ENCODE peak calls at places on chromosomes 16 and 17, in four cellular contexts. F is H1, S is IMR-90, Q is H9. V is an unnamed sample.

GRCh38 chr16:53515811-53516210 is 12.8 kb upstream of the AKTIP start:
- DNase-seq in F (no peak), S (no peak), Q (no peak), V (no peak)

GRCh38 chr16:19094542-19095365 is 19.0 kb upstream of the ITPRIPL2 start:
- DNase-seq in F (no peak), S (no peak), Q (no peak), V (no peak)

GRCh38 chr17:66309793-66310192 is 7.4 kb downstream of the PRKCA start:
- DNase-seq in F (no peak), S (no peak), Q (no peak), V (no peak)

GRCh38 chr17:43423777-43424455 is 25.1 kb downstream of the ARL4D start:
- DNase-seq in F (no peak), S (no peak), Q (no peak), V (no peak)

GRCh38 chr16:19710991-19711545 is 7.0 kb downstream of the KNOP1 start:
- DNase-seq in F (no peak), S (no peak), Q (no peak), V (no peak)

GRCh38 chr16:81551821-81552304 is 107.3 kb downstream of the CMIP start:
- DNase-seq in F (no peak), S (peak), Q (no peak), V (no peak)

GRCh38 chr16:14334366-14335105 is 263.4 kb downstream of the MRTFB start:
- DNase-seq in F (no peak), S (no peak), Q (no peak), V (no peak)

GRCh38 chr17:339193-340061 is 13.2 kb downstream of the RPH3AL start:
- DNase-seq in F (no peak), S (no peak), Q (peak), V (no peak)

GRCh38 chr17:72432143-72432604 is 311.4 kb downstream of the SOX9 start:
- DNase-seq in F (no peak), S (peak), Q (peak), V (no peak)

GRCh38 chr17:38358586-38359513 is 7.2 kb downstream of the SOCS7 start:
- DNase-seq in F (no peak), S (no peak), Q (no peak), V (no peak)

GRCh38 chr17:81412490-81413093 is 17.3 kb downstream of the BAHCC1 start:
- DNase-seq in F (no peak), S (peak), Q (no peak), V (no peak)

DNA sequence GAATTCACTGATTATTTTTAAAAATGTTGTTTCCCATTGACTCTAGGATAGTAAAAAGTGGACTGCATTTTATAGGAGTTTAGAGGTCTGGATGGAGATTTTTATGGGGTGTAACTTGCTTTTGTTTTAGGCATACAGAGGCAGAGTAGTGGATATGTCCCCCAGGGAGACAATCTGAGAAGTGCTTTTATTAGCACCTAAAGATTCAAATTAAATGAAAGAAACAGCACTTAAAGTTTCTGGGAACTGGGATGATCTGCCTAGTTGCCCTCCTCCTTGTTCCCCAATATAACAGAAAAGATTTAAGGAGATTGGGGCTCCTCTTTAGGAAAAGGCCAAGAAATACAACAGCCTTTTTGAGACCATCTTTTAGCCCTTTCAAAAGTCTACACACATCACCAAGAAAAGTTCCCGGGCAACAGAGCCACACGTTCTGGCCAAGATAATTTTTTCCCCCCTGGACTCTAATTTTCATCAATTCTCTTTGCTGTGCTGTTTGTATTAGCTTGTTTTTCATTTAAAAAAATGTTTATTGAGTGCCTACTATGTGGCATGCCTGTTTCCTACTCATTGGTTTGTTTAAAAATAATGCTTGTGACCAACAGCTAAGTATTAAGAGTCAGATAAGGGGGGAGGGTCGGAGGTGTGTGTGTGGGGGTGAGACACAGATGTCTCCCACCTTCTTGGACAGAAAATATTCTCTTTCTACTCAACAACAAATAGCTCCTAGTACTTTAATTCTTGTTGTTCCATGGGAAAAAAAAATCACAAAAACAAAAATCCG is 2.4 kb upstream of the IGF2BP1 start:
- DNase-seq in F (no peak), S (no peak), Q (no peak), V (no peak)
- H2BK5ac ChIP-seq in F (peak), S (no peak), Q (no peak), V (peak)

DNA sequence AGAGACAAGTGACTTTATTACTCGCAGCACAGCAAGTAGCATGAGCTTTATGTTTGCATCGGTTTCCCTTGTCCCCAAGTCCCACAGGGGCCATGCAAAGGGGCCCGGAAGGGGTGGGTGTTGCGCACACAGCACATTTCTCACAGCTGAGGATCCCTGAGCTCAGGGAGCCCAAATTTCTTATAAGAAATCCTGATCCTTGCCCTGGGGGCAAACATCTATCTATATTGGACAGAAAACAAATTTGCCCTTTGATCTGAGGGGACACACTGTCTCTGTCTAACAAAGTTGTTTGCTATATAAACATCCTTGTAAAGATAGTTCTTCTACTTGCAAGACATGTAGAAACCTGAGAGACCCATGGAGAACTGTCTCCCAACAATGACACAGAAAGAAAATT is 35.7 kb upstream of the MEAK7 start:
- DNase-seq in F (no peak), S (no peak), Q (no peak), V (no peak)
- H4K5ac ChIP-seq in F (no peak), S (no peak), Q (no peak), V (no peak)

DNA sequence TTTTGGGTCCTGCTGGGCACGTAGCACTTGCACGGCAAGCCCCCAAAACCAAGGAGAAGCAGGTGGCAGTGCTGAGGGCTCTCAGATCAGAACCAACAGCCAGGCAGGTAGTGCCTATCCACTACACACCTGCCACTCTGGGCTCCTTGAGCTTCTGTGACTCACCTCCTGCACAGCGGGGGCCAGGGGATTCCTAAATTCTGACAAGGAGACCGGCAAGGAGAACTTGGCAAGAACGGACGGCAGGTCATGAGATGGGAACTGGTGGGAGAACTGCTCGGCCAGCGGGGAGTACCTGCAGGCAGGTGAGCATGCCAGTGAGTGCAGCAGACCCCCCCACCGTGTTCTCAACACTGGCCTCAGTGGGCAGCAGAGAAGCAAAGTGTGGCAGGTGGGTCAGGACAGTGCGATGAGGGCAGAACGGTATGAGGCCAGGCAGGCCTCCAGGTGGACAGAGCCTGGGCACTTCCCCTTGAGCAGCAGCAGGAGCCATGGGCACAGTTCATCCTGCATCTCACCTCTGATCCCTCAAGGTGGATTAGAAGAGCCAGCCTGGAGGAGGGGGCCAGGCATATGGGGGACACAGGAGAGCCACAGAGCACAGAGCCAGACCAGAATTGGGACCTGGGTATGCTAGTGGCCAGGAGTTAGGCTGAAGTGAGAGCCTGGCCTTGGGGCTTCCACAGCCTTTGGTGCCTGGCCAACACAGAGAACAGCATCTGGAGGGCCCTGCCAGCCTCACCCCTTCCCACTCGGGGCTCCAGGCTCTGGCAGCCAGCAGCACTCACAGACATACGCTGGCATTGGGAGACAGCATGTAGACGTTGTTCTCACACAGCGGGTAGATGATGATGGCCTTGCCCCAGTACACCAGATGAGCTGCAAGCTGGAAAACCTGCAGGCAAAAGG is 14.7 kb downstream of the MPG start:
- DNase-seq in F (no peak), S (no peak), Q (no peak), V (no peak)
- H2BK5ac ChIP-seq in F (no peak), S (no peak), Q (no peak), V (no peak)

DNA sequence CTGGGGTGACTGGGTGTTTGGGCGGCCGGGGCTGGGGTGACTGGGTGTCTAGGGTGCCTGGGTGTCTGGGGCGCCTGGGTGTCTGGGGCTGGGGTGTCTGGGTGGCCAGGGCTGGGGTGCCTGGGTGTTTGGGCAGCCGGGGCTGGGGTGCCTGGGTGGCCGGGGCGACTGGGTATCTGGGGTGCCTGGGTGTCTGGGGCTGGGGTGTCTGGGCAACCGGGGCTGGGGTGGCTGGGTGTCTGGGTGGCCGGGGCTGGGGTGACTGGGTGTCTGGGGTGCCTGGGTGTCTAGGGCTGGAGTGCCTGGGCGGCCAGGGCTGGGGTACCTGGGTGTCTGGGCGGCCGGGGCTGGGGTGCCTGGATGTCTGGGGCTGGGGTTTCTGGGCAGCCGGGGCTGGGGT is 13.4 kb upstream of the APRT start:
- DNase-seq in F (no peak), S (no peak), Q (no peak), V (no peak)
- H4K5ac ChIP-seq in F (no peak), S (no peak), Q (no peak), V (no peak)

V was measured in mesendoderm.